ENCODE peak calls at places on chromosome 14, in four cellular contexts. S is HFF-Myc, U is brain microvascular endothelial cell, D is fibroblast of lung. Z is an unnamed sample.
A peak's percentile ranks its signal among the peaks of the same experiment; 100 is the strongest.

GRCh38 chr14:42469637-42470426 is 863.2 kb downstream of the LRFN5 start:
- DNase-seq in U (no peak), D (peak; percentile 25), S (no peak), Z (no peak)

GRCh38 chr14:62943202-62943601 is 102.1 kb downstream of the KCNH5 start:
- DNase-seq in D (peak; percentile 51), U (no peak), S (no peak), Z (no peak)

GRCh38 chr14:30160608-30161007 is 233.0 kb upstream of the PRKD1 start:
- DNase-seq in U (no peak), D (no peak), S (no peak), Z (no peak)

GRCh38 chr14:101966742-101967141 is 2.4 kb downstream of the DYNC1H1 start:
- DNase-seq in D (no peak), U (no peak), S (no peak), Z (no peak)

GRCh38 chr14:52080817-52081755 is 12.2 kb upstream of the NID2 start:
- DNase-seq in S (no peak), D (peak; percentile 92), U (peak; percentile 96), Z (peak; percentile 96)

GRCh38 chr14:56797569-56798446 is 12.5 kb downstream of the OTX2 start:
- DNase-seq in U (no peak), S (no peak), D (no peak), Z (no peak)

GRCh38 chr14:21300892-21301291 is 21.0 kb downstream of the RPGRIP1 start:
- DNase-seq in U (no peak), D (no peak), S (no peak), Z (no peak)

GRCh38 chr14:72292689-72293024 is 360.4 kb downstream of the RGS6 start:
- DNase-seq in S (no peak), U (no peak), D (no peak), Z (no peak)

GRCh38 chr14:73662439-73663056 is 17.8 kb downstream of the DNAL1 start:
- DNase-seq in D (peak; percentile 94), U (peak; percentile 90), S (peak; percentile 95), Z (peak; percentile 89)

GRCh38 chr14:20834899-20835298 is 32.3 kb upstream of the RNASE1 start:
- DNase-seq in D (no peak), S (no peak), U (no peak), Z (no peak)

GRCh38 chr14:23339506-23340268 is 13.0 kb downstream of the SLC22A17 start:
- DNase-seq in S (no peak), D (no peak), U (no peak), Z (no peak)

GRCh38 chr14:31263485-31264133 is 56.0 kb upstream of the HECTD1 start:
- DNase-seq in D (peak; percentile 99), U (peak; percentile 99), S (peak; percentile 90), Z (peak; percentile 95)

GRCh38 chr14:64213079-64213478 is 81.1 kb downstream of the ESR2 start:
- DNase-seq in D (no peak), U (no peak), S (no peak), Z (no peak)

GRCh38 chr14:100691395-100692025 is 35.2 kb upstream of the DLK1 start:
- DNase-seq in D (no peak), U (no peak), S (no peak), Z (no peak)

GRCh38 chr14:47302121-47302520 is 373.3 kb downstream of the MDGA2 start:
- DNase-seq in U (no peak), S (no peak), D (no peak), Z (no peak)

GRCh38 chr14:96698846-96699543 is 98.2 kb upstream of the VRK1 start:
- DNase-seq in U (no peak), D (no peak), S (no peak), Z (no peak)

GRCh38 chr14:73237786-73238261 is 518 bp downstream of the PAPLN start:
- DNase-seq in D (no peak), U (no peak), S (no peak), Z (no peak)

GRCh38 chr14:102344485-102344884 is 18.2 kb downstream of the CINP start:
- DNase-seq in S (no peak), D (no peak), U (no peak), Z (no peak)

GRCh38 chr14:73386342-73386741 is 72.0 kb downstream of the NUMB start:
- DNase-seq in S (no peak), D (peak; percentile 8), U (no peak), Z (no peak)

GRCh38 chr14:24817638-24818053 is 183.7 kb upstream of the GZMB start:
- DNase-seq in U (no peak), D (peak; percentile 69), S (no peak), Z (no peak)

DNA sequence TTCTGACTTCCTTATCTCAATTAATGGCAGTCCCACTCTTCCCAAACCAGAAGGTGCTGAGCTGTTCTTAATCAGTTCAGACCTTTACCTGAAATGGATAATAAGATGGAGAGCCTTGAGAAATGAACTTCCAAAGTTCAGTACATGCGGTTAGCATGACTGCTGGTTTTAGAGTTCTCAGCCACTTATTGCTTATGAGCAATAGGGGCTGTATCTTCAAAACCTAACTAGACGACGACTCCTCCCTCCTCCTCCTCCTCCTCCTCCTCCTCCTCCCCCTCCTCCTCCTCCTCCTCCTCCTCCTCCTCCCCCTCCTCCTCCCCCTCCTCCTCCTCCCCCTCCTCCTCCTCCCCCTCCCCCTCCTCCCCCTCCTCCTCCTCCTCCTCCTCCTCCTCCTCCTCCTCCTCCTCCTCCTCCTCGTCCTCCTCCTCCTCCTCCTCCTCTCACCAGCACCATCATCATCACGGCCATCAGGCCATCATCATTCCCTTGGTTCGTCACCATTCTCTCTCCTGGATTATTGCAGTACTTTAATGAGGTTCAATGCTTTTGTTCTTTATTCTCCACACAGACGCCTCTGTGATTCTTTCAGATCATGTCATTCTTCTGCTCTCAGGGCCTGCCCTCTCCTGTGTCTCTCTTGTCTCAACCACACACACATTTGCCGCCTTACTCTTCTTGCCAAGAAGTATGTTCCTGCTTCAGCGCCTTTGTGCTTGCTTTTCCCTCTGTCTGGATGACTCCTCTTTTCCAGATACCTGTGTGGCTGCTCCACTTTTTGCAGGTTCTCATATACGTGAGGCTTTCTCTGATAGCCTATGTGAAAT is 2.7 kb downstream of the PCNX1 start:
- DNase-seq in S (no peak), D (peak; percentile 23), U (no peak), Z (no peak)
- H3K4me3 ChIP-seq in S (peak overlapping the region; percentile 65), D (peak overlapping the region; percentile 94), U (peak overlapping the region; percentile 94), Z (peak overlapping the region; percentile 89)

GRCh38 chr14:54658836-54659235 is 91.9 kb downstream of the SAMD4A start:
- DNase-seq in D (no peak), U (no peak), S (no peak), Z (no peak)
- H3K4me3 ChIP-seq in D (no peak overlapping the region), U (no peak overlapping the region), S (no peak overlapping the region), Z (no peak overlapping the region)

DNA sequence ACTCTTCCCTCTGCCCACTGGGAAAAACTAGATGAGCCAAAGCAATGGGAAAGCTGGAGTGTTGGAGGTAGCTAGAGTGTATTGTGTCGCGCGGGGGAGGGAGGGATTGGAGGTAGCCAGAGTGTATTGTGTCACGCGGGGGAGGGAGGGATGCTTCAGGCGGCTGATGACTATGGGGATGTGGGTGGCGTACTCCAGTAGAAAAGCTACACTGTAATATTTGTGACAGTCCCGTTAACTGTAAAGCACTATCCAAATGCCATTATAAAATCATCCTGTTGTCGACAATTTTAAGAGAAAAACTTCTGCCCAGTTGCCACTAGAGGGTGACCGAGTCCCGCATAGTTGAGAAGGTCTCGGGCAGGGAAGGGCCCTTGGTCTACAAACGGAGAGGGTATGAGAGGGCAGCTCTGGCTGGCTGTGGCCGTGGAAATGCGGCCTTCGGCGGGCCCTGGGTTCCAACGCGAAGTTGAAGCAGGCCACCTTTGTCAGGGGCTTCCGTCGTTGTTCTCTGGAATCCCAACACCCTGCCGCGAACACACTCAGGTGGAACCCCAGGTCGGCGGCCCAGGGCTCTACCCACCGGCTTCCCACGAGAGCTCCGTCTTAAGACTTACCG is 15.1 kb upstream of the PLEK2 start:
- DNase-seq in D (peak; percentile 81), U (peak; percentile 54), S (peak; percentile 48), Z (peak; percentile 82)
- H3K4me3 ChIP-seq in D (no peak overlapping the region), U (no peak overlapping the region), S (no peak overlapping the region), Z (no peak overlapping the region)

DNA sequence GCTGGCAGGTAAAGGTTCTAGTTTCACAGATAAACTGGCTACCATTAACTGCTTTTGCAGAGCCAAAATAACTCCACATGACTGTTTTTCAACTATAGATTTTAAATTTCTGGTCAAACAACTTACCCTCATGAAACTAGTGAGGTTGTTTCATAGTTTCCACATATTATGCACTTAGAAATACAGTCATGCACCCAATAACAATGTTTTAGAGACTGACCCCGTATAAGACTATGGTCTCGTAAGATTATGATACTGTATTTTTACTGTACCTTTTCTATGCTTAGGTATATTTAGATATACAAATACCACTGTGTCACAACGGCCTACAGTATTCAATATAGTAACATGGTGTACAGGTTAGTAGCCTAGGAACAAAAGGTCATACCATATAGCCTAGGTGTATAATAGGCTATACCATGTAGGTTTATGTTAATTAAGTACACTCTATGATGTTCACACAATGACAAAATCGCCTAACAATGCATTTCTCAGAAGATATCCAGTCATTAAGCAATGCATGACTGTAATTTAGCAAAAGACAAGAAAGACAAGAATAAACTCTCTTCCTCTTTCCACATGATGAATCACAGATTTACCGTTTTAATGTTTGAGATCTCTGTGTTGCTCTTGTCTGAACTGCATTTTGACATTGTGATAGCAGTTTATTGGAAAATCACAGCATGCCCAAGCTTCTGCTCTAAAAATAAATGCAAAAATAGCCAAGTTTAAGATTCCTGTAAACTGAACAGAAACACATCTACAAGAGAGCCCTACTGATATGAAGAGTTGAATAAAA is 17.1 kb downstream of the DICER1 start:
- DNase-seq in S (no peak), U (no peak), D (no peak), Z (peak; percentile 41)
- H3K4me3 ChIP-seq in S (no peak overlapping the region), U (no peak overlapping the region), D (no peak overlapping the region), Z (no peak overlapping the region)

GRCh38 chr14:94615254-94615653 is 3.1 kb downstream of the SERPINA3 start:
- DNase-seq in D (no peak), S (no peak), U (no peak), Z (no peak)

GRCh38 chr14:94619297-94619696 is 7.1 kb downstream of the SERPINA3 start:
- DNase-seq in U (no peak), S (no peak), D (no peak), Z (no peak)

GRCh38 chr14:94617988-94618822 is 6.0 kb downstream of the SERPINA3 start:
- DNase-seq in S (no peak), D (peak; percentile 30), U (no peak), Z (no peak)

GRCh38 chr14:94615823-94616570 is 3.8 kb downstream of the SERPINA3 start:
- DNase-seq in D (no peak), U (no peak), S (no peak), Z (no peak)

DNA sequence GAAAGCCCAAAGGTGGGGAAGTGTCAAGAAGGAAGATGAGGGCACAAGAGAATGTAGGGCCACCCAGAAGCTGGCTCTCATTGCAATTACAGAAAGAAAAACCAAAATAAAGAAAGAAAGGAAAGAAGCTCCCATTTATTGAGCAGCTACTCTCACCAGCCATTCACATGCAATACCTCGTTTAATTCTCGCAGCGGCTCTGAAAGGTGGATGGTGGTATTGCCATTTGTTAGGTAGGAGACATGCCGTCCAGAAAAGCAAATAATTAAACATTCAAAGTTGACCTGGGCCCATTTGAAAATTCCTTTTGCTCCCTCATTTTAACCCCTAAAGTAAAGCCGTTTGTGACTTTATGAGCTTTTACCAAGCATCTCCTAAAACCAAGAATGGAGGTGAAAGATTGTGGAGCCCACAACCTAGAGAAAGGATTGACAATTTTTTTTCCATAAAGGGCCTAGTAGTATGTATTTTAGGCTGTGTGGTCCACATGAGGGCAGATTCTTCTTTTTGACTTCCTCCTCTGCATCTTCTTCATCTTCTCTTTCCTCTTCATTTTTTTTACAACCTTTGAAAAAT is 5.3 kb downstream of the SERPINA3 start:
- DNase-seq in S (no peak), U (no peak), D (no peak), Z (no peak)
- H3K4me3 ChIP-seq in S (no peak overlapping the region), U (no peak overlapping the region), D (no peak overlapping the region), Z (no peak overlapping the region)

GRCh38 chr14:36397357-36397756 is 76.9 kb upstream of the MBIP start:
- DNase-seq in D (no peak), U (no peak), S (no peak), Z (no peak)
- H3K4me3 ChIP-seq in D (no peak overlapping the region), U (no peak overlapping the region), S (no peak overlapping the region), Z (no peak overlapping the region)

Z was measured in fibroblast of villous mesenchyme.